ENCODE peak calls at places on chromosomes 16 and 17, in seven cellular contexts. N is GM12865, E is astrocyte, Y is GM23338, Z is upper lobe of right lung, J is suprapubic skin, G is left ventricle myocardium inferior. M is an unnamed sample.

GRCh38 chr17:27356091-27356705 is 62.3 kb downstream of the WSB1 start:
- DNase-seq in N (no peak), E (no peak), Y (no peak), Z (no peak), J (no peak), G (no peak), M (no peak)

GRCh38 chr17:16463341-16464000 is 28.5 kb downstream of the LRRC75A start:
- DNase-seq in N (no peak), E (peak), Y (peak), Z (no peak), J (no peak), G (peak), M (no peak)

GRCh38 chr17:6701719-6702118 is 11.4 kb downstream of the SLC13A5 start:
- DNase-seq in N (peak), E (no peak), Y (peak), Z (no peak), J (no peak), G (no peak), M (no peak)

GRCh38 chr17:78148286-78149016 is 2.3 kb downstream of the C17orf99 start:
- DNase-seq in N (no peak), E (no peak), Y (no peak), Z (no peak), J (no peak), G (no peak), M (no peak)

GRCh38 chr17:64694207-64694606 is 32.1 kb upstream of the SMURF2 start:
- DNase-seq in N (no peak), E (peak), Y (no peak), Z (peak), J (no peak), G (peak), M (no peak)

GRCh38 chr16:49876716-49877129 is 20.8 kb upstream of the ZNF423 start:
- DNase-seq in N (peak), E (no peak), Y (peak), Z (peak), J (peak), G (peak), M (no peak)

GRCh38 chr17:76626442-76626841 is 17.1 kb downstream of the ST6GALNAC1 start:
- DNase-seq in N (no peak), E (no peak), Y (no peak), Z (no peak), J (no peak), G (no peak), M (no peak)

GRCh38 chr17:7888184-7888920 is at the start of gene CHD3:
- DNase-seq in N (no peak), E (no peak), Y (peak), Z (no peak), J (peak), G (no peak), M (no peak)

GRCh38 chr17:44977740-44978584 is 9.9 kb upstream of the C1QL1 start:
- DNase-seq in N (no peak), E (no peak), Y (no peak), Z (no peak), J (no peak), G (no peak), M (no peak)

GRCh38 chr17:74117999-74118421 is 85.5 kb upstream of the RPL38 start:
- DNase-seq in N (no peak), E (no peak), Y (peak), Z (peak), J (peak), G (no peak), M (no peak)

GRCh38 chr16:57531635-57532220 is 4.6 kb downstream of the CCDC102A start:
- DNase-seq in N (no peak), E (no peak), Y (no peak), Z (peak), J (peak), G (no peak), M (no peak)

GRCh38 chr17:4477286-4477791 is 21.3 kb upstream of the SPNS2 start:
- DNase-seq in N (no peak), E (no peak), Y (no peak), Z (no peak), J (no peak), G (no peak), M (no peak)

GRCh38 chr16:24988593-24989338 is 26.4 kb downstream of the ARHGAP17 start:
- DNase-seq in N (no peak), E (peak), Y (no peak), Z (no peak), J (no peak), G (no peak), M (no peak)

GRCh38 chr17:28029033-28029432 is 13.4 kb upstream of the NLK start:
- DNase-seq in N (no peak), E (no peak), Y (no peak), Z (no peak), J (no peak), G (no peak), M (no peak)

GRCh38 chr17:12107905-12108304 is 87.2 kb downstream of the MAP2K4 start:
- DNase-seq in N (no peak), E (peak), Y (no peak), Z (no peak), J (no peak), G (no peak), M (no peak)

GRCh38 chr16:80167657-80168056 is 373.1 kb upstream of the DYNLRB2 start:
- DNase-seq in N (no peak), E (no peak), Y (no peak), Z (no peak), J (no peak), G (no peak), M (no peak)

GRCh38 chr17:42378597-42379594 is 9.3 kb downstream of the STAT3 start:
- DNase-seq in N (peak), E (peak), Y (peak), Z (no peak), J (no peak), G (no peak), M (no peak)

GRCh38 chr17:42387221-42387657 is 1.0 kb downstream of the STAT3 start:
- DNase-seq in N (no peak), E (peak), Y (no peak), Z (no peak), J (peak), G (no peak), M (no peak)

GRCh38 chr17:42380935-42381334 is 7.3 kb downstream of the STAT3 start:
- DNase-seq in N (no peak), E (no peak), Y (no peak), Z (no peak), J (no peak), G (no peak), M (no peak)

GRCh38 chr17:42386784-42387183 is 1.5 kb downstream of the STAT3 start:
- DNase-seq in N (no peak), E (no peak), Y (no peak), Z (no peak), J (no peak), G (no peak), M (no peak)

DNA sequence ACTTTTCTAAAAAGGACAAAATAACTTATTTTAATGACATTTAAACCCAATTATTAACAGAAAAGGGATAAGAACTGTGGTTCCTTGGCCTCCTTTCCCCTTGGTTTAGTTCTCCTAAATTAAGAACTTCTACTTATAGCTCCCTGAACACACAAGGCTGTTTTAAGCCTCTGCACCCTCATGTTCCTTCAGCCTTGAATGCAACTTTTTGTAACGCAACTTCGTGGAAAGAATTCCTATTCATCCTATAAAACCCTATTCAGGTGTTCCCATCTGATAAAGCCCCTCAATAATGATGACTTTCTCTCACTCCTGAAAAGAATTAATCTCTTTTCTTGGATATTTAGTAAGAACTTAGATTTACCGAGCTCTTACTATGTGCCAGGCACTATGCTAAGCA is 6.3 kb downstream of the STAT3 start:
- DNase-seq in N (no peak), E (no peak), Y (no peak), Z (no peak), J (no peak), G (no peak), M (no peak)
- TF ChIP-seq CTCF in N (no peak), E (no peak), Y (no peak), Z (no peak), J (no peak), G (no peak), M (no peak)

GRCh38 chr17:19644493-19645210 is 3.9 kb upstream of the ALDH3A2 start:
- DNase-seq in N (no peak), E (peak), Y (no peak), Z (no peak), J (no peak), G (no peak), M (no peak)

GRCh38 chr17:19645608-19646250 is 2.8 kb upstream of the ALDH3A2 start:
- DNase-seq in N (peak), E (peak), Y (peak), Z (peak), J (no peak), G (no peak), M (no peak)

GRCh38 chr17:19648475-19649406 is at the start of gene ALDH3A2:
- DNase-seq in N (peak), E (peak), Y (peak), Z (peak), J (peak), G (peak), M (peak)

GRCh38 chr17:19647697-19648474 is 665 bp upstream of the ALDH3A2 start:
- DNase-seq in N (peak), E (peak), Y (peak), Z (peak), J (peak), G (peak), M (no peak)

GRCh38 chr17:19646788-19647696 is 1.5 kb upstream of the ALDH3A2 start:
- DNase-seq in N (no peak), E (no peak), Y (peak), Z (no peak), J (no peak), G (no peak), M (no peak)
- H3K4me3 ChIP-seq in N (no peak), E (peak), Y (peak), Z (peak), J (peak), G (peak), M (no peak)

DNA sequence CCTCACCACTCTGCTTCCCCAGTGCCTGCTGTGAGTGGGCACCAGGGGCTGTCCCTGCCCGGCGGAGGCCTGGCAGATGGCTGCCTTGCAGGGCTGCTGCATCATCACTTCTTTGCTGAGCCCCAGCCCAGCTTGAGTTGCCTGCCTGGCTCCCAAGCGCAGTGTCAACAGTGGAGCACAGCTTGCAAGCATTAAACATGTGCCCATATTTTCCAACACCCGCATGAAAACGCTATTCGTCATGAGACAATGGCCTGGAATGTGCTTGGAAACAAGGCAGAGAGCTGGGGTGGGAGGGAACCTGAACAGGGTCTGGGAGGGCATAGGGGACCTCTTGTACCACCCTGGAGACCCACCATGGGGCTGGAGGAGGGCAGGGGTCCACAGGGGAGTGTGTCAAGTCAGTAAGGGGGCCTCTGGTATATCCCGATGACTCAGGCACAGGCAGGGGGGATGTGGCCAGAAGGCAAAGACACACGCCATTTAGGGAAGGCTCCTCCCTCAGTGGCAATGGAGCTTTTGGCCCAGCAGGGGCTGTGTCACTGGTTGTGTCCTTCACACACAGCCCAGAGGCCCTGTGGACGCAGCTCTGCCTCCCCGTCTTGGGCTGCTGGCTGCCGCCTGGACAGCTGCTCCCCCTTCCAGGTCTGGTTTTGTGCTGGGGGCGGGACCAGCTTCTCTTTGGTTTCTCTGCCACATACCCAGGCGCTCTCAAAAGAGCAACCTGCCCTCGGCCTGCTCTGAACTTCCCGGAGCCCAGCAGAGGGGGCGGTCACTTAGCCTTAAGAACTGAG is 17.4 kb upstream of the MTSS2 start:
- DNase-seq in N (no peak), E (peak), Y (peak), Z (no peak), J (no peak), G (peak), M (no peak)
- TF ChIP-seq CTCF in N (no peak), E (peak), Y (no peak), Z (peak), J (peak), G (peak), M (no peak)

DNA sequence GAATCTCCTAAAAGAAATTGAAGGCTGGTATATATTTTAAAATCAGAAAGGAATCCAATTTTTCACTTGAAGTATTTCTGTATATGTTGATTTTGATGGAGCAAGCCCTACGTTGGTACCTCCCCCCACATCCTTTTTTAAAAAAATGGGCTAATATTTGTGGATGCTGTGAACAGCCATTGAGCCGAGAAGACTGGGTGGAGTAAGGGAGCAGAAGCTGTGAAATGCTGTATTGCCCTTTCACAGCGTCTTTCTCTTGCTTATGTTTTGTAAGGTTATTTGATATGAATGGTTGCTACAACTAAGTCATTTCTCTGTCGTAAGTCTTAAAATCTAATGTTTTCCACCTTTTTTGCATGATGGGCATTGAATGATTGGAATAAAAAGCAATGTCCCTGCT is 2.3 kb downstream of the PAFAH1B1 start:
- DNase-seq in N (peak), E (no peak), Y (no peak), Z (no peak), J (no peak), G (no peak), M (no peak)
- H3K4me3 ChIP-seq in N (peak), E (peak), Y (peak), Z (peak), J (peak), G (peak), M (peak)

GRCh38 chr17:75130632-75131277 is 787 bp downstream of the NT5C start:
- DNase-seq in N (peak), E (peak), Y (peak), Z (peak), J (no peak), G (peak), M (no peak)
- TF ChIP-seq CTCF in N (peak), E (peak), Y (peak), Z (peak), J (peak), G (peak), M (peak)

M was measured in GM12864.